ENCODE peak calls at places on chromosomes 11 and 22, in ten cellular contexts. C is bronchial epithelial cell; H is CD4-positive, CD25-positive, alpha-beta regulatory T cell; I is right lobe of liver; Z is choroid plexus epithelial cell; E is epithelial cell of proximal tubule; Y is skeletal muscle cell; B is mucosa of descending colon; O is Panc1; U is AG10803. W is an unnamed sample.
A peak's percentile ranks its signal among the peaks of the same experiment; 100 is the strongest.

GRCh38 chr11:22337571-22338464 is at the start of gene SLC17A6:
- DNase-seq in U (peak; percentile 3), I (no peak), Y (peak; percentile 0), E (no peak), C (peak; percentile 25), B (peak; percentile 8), O (no peak), H (no peak), Z (peak; percentile 42), W (no peak)

GRCh38 chr11:130915556-130916237 is 582 bp downstream of the SNX19 start:
- DNase-seq in C (no peak), E (no peak), H (no peak), Z (no peak), I (no peak), U (no peak), O (no peak), Y (no peak), B (peak; percentile 11), W (no peak)

GRCh38 chr11:62578541-62578940 is 4.8 kb upstream of the EEF1G start:
- DNase-seq in Z (no peak), E (no peak), H (no peak), C (no peak), U (no peak), I (no peak), Y (no peak), O (no peak), B (no peak), W (no peak)

GRCh38 chr11:88288560-88288959 is 49.0 kb downstream of the CTSC start:
- DNase-seq in Y (no peak), C (peak; percentile 64), E (no peak), O (no peak), H (no peak), U (no peak), B (no peak), Z (peak; percentile 23), I (no peak), W (no peak)

GRCh38 chr11:10304495-10305261 is at the start of gene ADM:
- DNase-seq in C (peak; percentile 60), B (peak; percentile 94), Y (peak; percentile 81), E (no peak), Z (peak; percentile 97), H (peak; percentile 31), U (peak; percentile 96), O (peak; percentile 96), I (peak; percentile 95), W (peak; percentile 83)

GRCh38 chr11:70176940-70177689 is 26.0 kb upstream of the FADD start:
- DNase-seq in E (no peak), Y (no peak), Z (peak; percentile 8), B (peak; percentile 64), H (peak; percentile 34), C (no peak), O (no peak), I (no peak), U (no peak), W (no peak)

GRCh38 chr11:94749367-94749766 is 18.8 kb upstream of the AMOTL1 start:
- DNase-seq in C (peak; percentile 100), I (no peak), B (no peak), Y (no peak), O (no peak), Z (no peak), U (no peak), H (no peak), E (no peak), W (peak; percentile 97)

GRCh38 chr11:6693342-6694228 is 10.4 kb upstream of the MRPL17 start:
- DNase-seq in Y (peak; percentile 76), U (peak; percentile 66), Z (peak; percentile 95), I (no peak), O (peak; percentile 83), E (peak; percentile 69), B (no peak), H (peak; percentile 22), C (peak; percentile 92), W (peak; percentile 72)

GRCh38 chr22:39205344-39206021 is 39.3 kb downstream of the PDGFB start:
- DNase-seq in B (no peak), E (no peak), H (no peak), Y (no peak), U (peak; percentile 46), Z (peak; percentile 62), C (peak; percentile 57), O (no peak), I (no peak), W (no peak)

GRCh38 chr11:105790021-105790420 is 180.1 kb downstream of the GRIA4 start:
- DNase-seq in C (no peak), U (no peak), B (no peak), Y (no peak), Z (no peak), H (no peak), I (no peak), O (no peak), E (no peak), W (no peak)

GRCh38 chr11:41175304-41175972 is 284.0 kb downstream of the LRRC4C start:
- DNase-seq in Y (no peak), E (no peak), U (no peak), O (no peak), H (no peak), I (no peak), B (no peak), Z (no peak), C (peak; percentile 12), W (no peak)

GRCh38 chr22:32806296-32806695 is 4.8 kb downstream of the TIMP3 start:
- DNase-seq in Y (no peak), C (no peak), O (no peak), U (no peak), E (no peak), Z (no peak), I (no peak), B (no peak), H (no peak), W (no peak)

GRCh38 chr22:36143956-36144355 is 16.6 kb downstream of the APOL3 start:
- DNase-seq in I (no peak), E (no peak), B (no peak), U (no peak), Y (no peak), O (no peak), C (no peak), H (no peak), Z (no peak), W (no peak)

GRCh38 chr22:42138972-42139371 is 8.4 kb upstream of the CYP2D6 start:
- DNase-seq in C (no peak), O (no peak), Y (no peak), E (no peak), U (no peak), Z (no peak), H (no peak), B (no peak), I (no peak), W (no peak)

GRCh38 chr22:31822523-31822922 is 68.7 kb downstream of the DEPDC5 start:
- DNase-seq in O (no peak), Y (no peak), H (no peak), E (no peak), U (no peak), C (no peak), Z (no peak), I (no peak), B (no peak), W (no peak)

GRCh38 chr11:131662310-131662709 is 291.9 kb downstream of the NTM start:
- DNase-seq in B (no peak), Y (no peak), C (no peak), I (no peak), U (no peak), Z (no peak), H (no peak), O (no peak), E (no peak), W (no peak)

GRCh38 chr11:46347637-46348311 is 511 bp downstream of the DGKZ start:
- DNase-seq in E (no peak), O (no peak), Z (no peak), H (no peak), U (no peak), B (peak; percentile 38), Y (no peak), I (peak; percentile 70), C (no peak), W (no peak)

GRCh38 chr22:22391543-22391942 is 117.0 kb downstream of the ZNF280B start:
- DNase-seq in H (no peak), B (no peak), O (no peak), U (no peak), I (no peak), C (no peak), Y (no peak), E (no peak), Z (no peak), W (no peak)
- H3K4me3 ChIP-seq in H (no peak overlapping the region), B (no peak overlapping the region), O (no peak overlapping the region), U (no peak overlapping the region), I (no peak overlapping the region), C (no peak overlapping the region), Y (no peak overlapping the region), E (no peak overlapping the region), Z (no peak overlapping the region), W (no peak overlapping the region)

DNA sequence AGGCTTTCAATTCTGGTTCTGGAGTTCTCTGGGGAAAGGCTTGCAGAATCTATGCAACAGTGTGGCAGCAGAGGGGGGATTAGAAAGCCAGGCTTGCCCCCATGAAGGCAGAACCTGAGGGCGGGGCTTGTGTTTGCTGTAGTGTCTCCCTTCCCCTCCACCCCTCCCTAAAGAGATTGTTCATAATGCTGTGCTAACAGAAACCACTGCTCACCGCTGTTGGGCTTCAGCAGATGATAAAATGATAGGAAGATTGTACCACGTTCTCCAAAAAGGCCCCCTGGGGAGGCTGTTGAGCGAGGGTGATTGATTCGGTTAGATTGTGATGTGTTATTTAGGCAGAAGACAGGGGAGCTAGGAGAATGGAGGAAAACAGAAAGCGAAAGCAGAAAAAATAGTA is 215.3 kb upstream of the NCAM1 start:
- DNase-seq in C (no peak), H (no peak), Y (no peak), E (no peak), U (no peak), B (no peak), Z (no peak), I (no peak), O (no peak), W (no peak)
- H3K4me3 ChIP-seq in C (no peak overlapping the region), H (no peak overlapping the region), Y (no peak overlapping the region), E (no peak overlapping the region), U (no peak overlapping the region), B (no peak overlapping the region), Z (no peak overlapping the region), I (no peak overlapping the region), O (peak overlapping the region; percentile 25), W (no peak overlapping the region)

GRCh38 chr22:49450521-49450920 is 377.2 kb downstream of the BRD1 start:
- DNase-seq in Z (no peak), U (no peak), C (no peak), B (no peak), E (no peak), Y (no peak), O (no peak), I (no peak), H (no peak), W (no peak)
- H3K4me3 ChIP-seq in Z (no peak overlapping the region), U (no peak overlapping the region), C (no peak overlapping the region), B (no peak overlapping the region), E (no peak overlapping the region), Y (no peak overlapping the region), O (no peak overlapping the region), I (no peak overlapping the region), H (no peak overlapping the region), W (no peak overlapping the region)

DNA sequence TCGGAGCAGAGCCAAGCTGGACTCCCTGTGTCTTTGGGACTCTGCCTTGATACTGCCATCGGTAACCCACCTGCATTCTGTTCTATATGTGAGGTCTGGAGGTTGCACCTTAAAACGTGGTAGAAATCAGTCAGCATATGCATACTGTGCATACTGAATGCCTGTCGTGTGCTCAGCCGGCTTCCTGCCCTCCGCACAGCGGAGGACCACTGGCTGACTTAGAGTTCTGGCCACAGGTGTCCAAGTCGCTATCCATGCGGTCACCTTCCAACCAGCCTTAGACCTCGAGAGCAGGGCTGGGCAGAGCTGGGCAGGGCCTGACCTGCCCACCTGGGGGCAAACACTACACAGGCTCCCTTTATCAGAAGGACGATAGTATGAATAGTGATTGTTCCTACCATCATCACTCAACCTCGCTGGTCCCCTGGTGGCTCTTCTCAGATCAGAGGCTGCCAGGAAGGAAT is 3.8 kb downstream of the TBC1D10C start:
- DNase-seq in Y (no peak), O (no peak), E (no peak), C (no peak), H (no peak), B (no peak), I (no peak), U (no peak), Z (no peak), W (no peak)
- H3K4me3 ChIP-seq in Y (no peak overlapping the region), O (no peak overlapping the region), E (no peak overlapping the region), C (no peak overlapping the region), H (peak overlapping the region; percentile 76), B (no peak overlapping the region), I (no peak overlapping the region), U (no peak overlapping the region), Z (no peak overlapping the region), W (no peak overlapping the region)